ENCODE peak calls at places on chromosomes 6 and 20, in six cellular contexts. G, A, L, V, N and J are unnamed samples.
A peak's percentile ranks its signal among the peaks of the same experiment; 100 is the strongest.

GRCh38 chr6:111417946-111418345 is 65.1 kb downstream of the REV3L start:
- DNase-seq in G (no peak), L (no peak), N (peak; percentile 40), A (no peak), V (peak; percentile 53), J (no peak)

GRCh38 chr20:32823078-32823477 is 3.3 kb downstream of the MAPRE1 start:
- DNase-seq in N (peak; percentile 81), V (peak; percentile 62), G (peak; percentile 80), A (no peak), L (no peak), J (no peak)

GRCh38 chr6:85015396-85015990 is 251.1 kb upstream of the TBX18 start:
- DNase-seq in G (peak; percentile 33), V (peak; percentile 46), L (no peak), N (peak; percentile 67), A (peak; percentile 38), J (peak; percentile 45)

GRCh38 chr20:6265204-6265904 is 142.5 kb upstream of the FERMT1 start:
- DNase-seq in G (peak; percentile 4), L (no peak), V (peak; percentile 77), A (peak; percentile 35), N (peak; percentile 60), J (peak; percentile 29)

GRCh38 chr6:27471365-27472115 is 1.4 kb downstream of the ZNF184 start:
- DNase-seq in L (no peak), V (no peak), N (no peak), A (no peak), G (no peak), J (no peak)

GRCh38 chr6:35181313-35181932 is 32.3 kb upstream of the SCUBE3 start:
- DNase-seq in L (no peak), V (peak; percentile 27), G (peak; percentile 89), N (peak; percentile 85), A (peak; percentile 38), J (no peak)

GRCh38 chr6:99064769-99065168 is 117.0 kb upstream of the FBXL4 start:
- DNase-seq in G (no peak), N (no peak), L (no peak), V (no peak), A (no peak), J (no peak)

GRCh38 chr6:43923376-43924221 is 153.6 kb downstream of the VEGFA start:
- DNase-seq in N (peak; percentile 74), L (no peak), V (peak; percentile 86), G (peak; percentile 67), A (no peak), J (no peak)

GRCh38 chr20:7601431-7601830 is 338.8 kb downstream of the HAO1 start:
- DNase-seq in L (no peak), G (no peak), V (peak; percentile 78), A (no peak), N (no peak), J (no peak)

GRCh38 chr6:134821914-134822862 is 127.7 kb downstream of the ALDH8A1 start:
- DNase-seq in N (peak; percentile 49), L (no peak), A (no peak), G (no peak), V (no peak), J (no peak)

GRCh38 chr6:24016857-24017256 is 109.2 kb upstream of the NRSN1 start:
- DNase-seq in G (no peak), V (no peak), A (no peak), N (no peak), L (no peak), J (no peak)

GRCh38 chr6:52664991-52665686 is 5.8 kb upstream of the TMEM14A start:
- DNase-seq in V (no peak), N (peak; percentile 15), G (no peak), L (no peak), A (no peak), J (no peak)

GRCh38 chr6:107657373-107657754 is 166.7 kb downstream of the SCML4 start:
- DNase-seq in G (no peak), A (no peak), L (no peak), V (no peak), N (no peak), J (no peak)

GRCh38 chr20:43744966-43745733 is 18.3 kb upstream of the GTSF1L start:
- DNase-seq in V (no peak), G (no peak), L (no peak), N (no peak), A (no peak), J (no peak)

GRCh38 chr6:146770965-146771735 is 172.4 kb downstream of the ADGB start:
- DNase-seq in G (no peak), L (no peak), N (no peak), A (peak; percentile 58), V (no peak), J (peak; percentile 9)

GRCh38 chr6:51098801-51099200 is 280.1 kb downstream of the TFAP2B start:
- DNase-seq in V (peak; percentile 69), A (no peak), G (no peak), L (no peak), N (peak; percentile 7), J (no peak)

GRCh38 chr6:105179244-105180065 is at the start of gene POPDC3:
- DNase-seq in V (no peak), N (peak; percentile 52), L (no peak), A (peak; percentile 25), G (peak; percentile 34), J (peak; percentile 21)

GRCh38 chr6:111423055-111423633 is 59.9 kb downstream of the REV3L start:
- DNase-seq in L (no peak), N (peak; percentile 33), V (peak; percentile 64), G (no peak), A (no peak), J (no peak)

GRCh38 chr6:134908906-134909516 is 40.9 kb downstream of the ALDH8A1 start:
- DNase-seq in V (peak; percentile 100), A (peak; percentile 54), G (peak; percentile 97), L (no peak), N (peak; percentile 100), J (no peak)

GRCh38 chr20:20754758-20755157 is 42.3 kb upstream of the RALGAPA2 start:
- DNase-seq in L (no peak), V (no peak), G (no peak), N (no peak), A (no peak), J (no peak)

GRCh38 chr6:1082040-1082935 is 229.6 kb upstream of the FOXQ1 start:
- DNase-seq in V (peak; percentile 97), G (peak; percentile 88), A (no peak), L (no peak), N (peak; percentile 72), J (no peak)

GRCh38 chr20:63894358-63895201 is at the start of gene DNAJC5:
- DNase-seq in V (peak; percentile 72), L (peak; percentile 63), G (peak; percentile 91), N (peak; percentile 86), A (peak; percentile 94), J (peak; percentile 97)

GRCh38 chr6:3336859-3337515 is 78.2 kb downstream of the PSMG4 start:
- DNase-seq in N (no peak), L (no peak), G (no peak), A (no peak), V (no peak), J (no peak)

GRCh38 chr20:10467985-10468845 is 33.1 kb downstream of the SLX4IP start:
- DNase-seq in L (no peak), G (peak; percentile 38), N (peak; percentile 14), V (no peak), A (no peak), J (no peak)
- TF ChIP-seq CTCF in L (no peak), G (no peak), N (no peak), V (no peak), A (no peak), J (no peak)

GRCh38 chr20:52974155-52974554 is 2.0 kb downstream of the TSHZ2 start:
- DNase-seq in L (no peak), N (peak; percentile 50), A (no peak), V (no peak), G (no peak), J (peak; percentile 35)
- H3K4me3 ChIP-seq in L (peak overlapping the region; percentile 80), N (peak overlapping the region; percentile 56), A (peak overlapping the region; percentile 51), V (no peak overlapping the region), G (peak overlapping the region; percentile 67), J (no peak overlapping the region)

GRCh38 chr6:47733879-47734558 is 35.6 kb downstream of the ADGRF4 start:
- DNase-seq in V (peak; percentile 68), A (peak; percentile 11), L (no peak), N (peak; percentile 19), G (no peak), J (peak; percentile 51)
- TF ChIP-seq CTCF in V (peak; percentile 41), A (peak; percentile 36), L (no peak), N (peak; percentile 11), G (no peak), J (peak; percentile 18)

GRCh38 chr20:278607-279571 is 11.7 kb downstream of the C20orf96 start:
- DNase-seq in G (no peak), L (no peak), V (no peak), A (peak; percentile 33), N (no peak), J (no peak)
- H3K4me3 ChIP-seq in G (no peak overlapping the region), L (peak overlapping the region; percentile 50), V (no peak overlapping the region), A (peak overlapping the region; percentile 24), N (no peak overlapping the region), J (no peak overlapping the region)

DNA sequence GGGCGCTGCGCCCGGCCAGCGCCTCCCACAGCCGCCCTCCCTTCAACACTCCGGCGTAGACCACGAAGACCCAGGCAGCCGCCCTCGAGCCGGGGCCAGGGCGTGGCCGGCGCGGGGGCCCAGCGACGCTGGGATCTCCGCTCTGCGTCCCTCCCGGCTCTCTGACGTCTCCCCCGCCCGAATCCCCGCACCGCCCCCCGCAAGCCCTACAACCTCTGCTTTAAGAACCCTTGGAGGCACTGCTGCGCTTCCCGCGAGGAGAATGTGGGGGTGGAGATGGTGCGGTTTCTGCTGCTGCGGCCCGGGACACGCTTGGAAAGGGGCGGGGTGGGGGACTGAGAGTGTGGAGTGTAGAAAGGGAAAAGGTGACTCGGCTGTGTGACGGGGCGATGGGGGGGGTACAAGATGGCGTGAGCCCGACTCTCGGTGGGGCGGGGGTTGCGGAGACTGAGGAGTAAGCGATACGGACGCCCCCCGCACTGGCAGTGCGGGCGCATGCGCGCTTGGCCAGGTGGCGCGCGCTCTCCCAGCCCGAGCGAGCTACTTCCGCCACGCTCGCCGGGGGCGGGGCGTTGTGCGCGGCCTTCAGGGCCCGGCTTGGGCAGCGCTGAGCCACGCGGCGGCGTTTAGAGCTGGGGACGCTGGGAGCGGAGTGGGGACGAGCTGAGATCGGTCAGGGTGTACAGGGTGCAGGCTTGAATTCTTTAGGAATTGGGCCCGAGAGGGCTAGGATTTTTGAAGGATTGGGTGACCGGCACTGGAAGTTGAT is at the start of gene SUPT3H:
- DNase-seq in A (peak; percentile 88), L (peak; percentile 55), N (peak; percentile 92), V (peak; percentile 77), G (peak; percentile 93), J (peak; percentile 97)
- TF ChIP-seq CTCF in A (no peak), L (no peak), N (no peak), V (peak; percentile 30), G (peak; percentile 17), J (peak; percentile 22)

DNA sequence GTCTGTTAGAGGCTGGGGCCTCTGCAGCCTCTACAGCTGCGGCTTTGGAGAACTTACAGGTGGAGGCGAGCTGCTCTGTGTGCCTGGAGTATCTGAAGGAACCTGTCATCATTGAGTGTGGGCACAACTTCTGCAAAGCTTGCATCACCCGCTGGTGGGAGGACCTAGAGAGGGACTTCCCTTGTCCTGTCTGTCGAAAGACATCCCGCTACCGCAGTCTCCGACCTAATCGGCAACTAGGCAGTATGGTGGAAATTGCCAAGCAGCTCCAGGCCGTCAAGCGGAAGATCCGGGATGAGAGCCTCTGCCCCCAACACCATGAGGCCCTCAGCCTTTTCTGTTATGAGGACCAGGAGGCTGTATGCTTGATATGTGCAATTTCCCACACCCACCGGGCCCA is 2.6 kb downstream of the TRIM39 start:
- DNase-seq in V (no peak), A (no peak), G (no peak), L (no peak), N (no peak), J (no peak)
- H3K4me3 ChIP-seq in V (no peak overlapping the region), A (no peak overlapping the region), G (no peak overlapping the region), L (no peak overlapping the region), N (no peak overlapping the region), J (no peak overlapping the region)